ENCODE peak calls at places on chromosomes 3 and 15, in four cellular contexts. One of them, this sample, is unnamed.
A peak's percentile ranks its signal among the peaks of the same experiment; 100 is the strongest.

GRCh38 chr3:129211772-129212171 is 28.1 kb upstream of the CNBP start:
- DNase-seq in colonic mucosa: peak; percentile 93
- DNase-seq in activated T-cell treated with anti-CD3 and anti-CD28 coated beads, Interleukin-2, amount 50 U/mL, for 4 hours: no peak
- DNase-seq in Caki2: peak; percentile 98
- DNase-seq in this sample: peak; percentile 82

GRCh38 chr3:120983841-120984240 is 75.8 kb downstream of the STXBP5L start:
- DNase-seq in colonic mucosa: no peak
- DNase-seq in activated T-cell treated with anti-CD3 and anti-CD28 coated beads, Interleukin-2, amount 50 U/mL, for 4 hours: no peak
- DNase-seq in Caki2: no peak
- DNase-seq in this sample: no peak

GRCh38 chr3:72379500-72380187 is 468.6 kb downstream of the SHQ1 start:
- DNase-seq in colonic mucosa: no peak
- DNase-seq in activated T-cell treated with anti-CD3 and anti-CD28 coated beads, Interleukin-2, amount 50 U/mL, for 4 hours: no peak
- DNase-seq in Caki2: no peak
- DNase-seq in this sample: no peak

GRCh38 chr3:184282941-184283340 is 7.1 kb downstream of the ECE2 start:
- DNase-seq in colonic mucosa: no peak
- DNase-seq in activated T-cell treated with anti-CD3 and anti-CD28 coated beads, Interleukin-2, amount 50 U/mL, for 4 hours: no peak
- DNase-seq in Caki2: no peak
- DNase-seq in this sample: no peak

GRCh38 chr3:157248590-157249425 is 88.9 kb upstream of the CCNL1 start:
- DNase-seq in colonic mucosa: no peak
- DNase-seq in activated T-cell treated with anti-CD3 and anti-CD28 coated beads, Interleukin-2, amount 50 U/mL, for 4 hours: no peak
- DNase-seq in Caki2: peak; percentile 74
- DNase-seq in this sample: peak; percentile 76

GRCh38 chr3:115626006-115626409 is 2.7 kb downstream of the GAP43 start:
- DNase-seq in colonic mucosa: no peak
- DNase-seq in activated T-cell treated with anti-CD3 and anti-CD28 coated beads, Interleukin-2, amount 50 U/mL, for 4 hours: no peak
- DNase-seq in Caki2: no peak
- DNase-seq in this sample: no peak

GRCh38 chr3:118682916-118683315 is 351.7 kb downstream of the IGSF11 start:
- DNase-seq in colonic mucosa: no peak
- DNase-seq in activated T-cell treated with anti-CD3 and anti-CD28 coated beads, Interleukin-2, amount 50 U/mL, for 4 hours: no peak
- DNase-seq in Caki2: no peak
- DNase-seq in this sample: no peak

GRCh38 chr15:45084163-45084562 is 29.8 kb downstream of the DUOX2 start:
- DNase-seq in colonic mucosa: no peak
- DNase-seq in activated T-cell treated with anti-CD3 and anti-CD28 coated beads, Interleukin-2, amount 50 U/mL, for 4 hours: no peak
- DNase-seq in Caki2: no peak
- DNase-seq in this sample: no peak

GRCh38 chr3:72347819-72348319 is 500.4 kb downstream of the SHQ1 start:
- DNase-seq in colonic mucosa: peak; percentile 54
- DNase-seq in activated T-cell treated with anti-CD3 and anti-CD28 coated beads, Interleukin-2, amount 50 U/mL, for 4 hours: no peak
- DNase-seq in Caki2: no peak
- DNase-seq in this sample: no peak

GRCh38 chr3:182323898-182324297 is 469.4 kb upstream of the ATP11B start:
- DNase-seq in colonic mucosa: no peak
- DNase-seq in activated T-cell treated with anti-CD3 and anti-CD28 coated beads, Interleukin-2, amount 50 U/mL, for 4 hours: no peak
- DNase-seq in Caki2: peak; percentile 33
- DNase-seq in this sample: no peak

GRCh38 chr3:45816544-45816943 is 20.2 kb upstream of the SLC6A20 start:
- DNase-seq in colonic mucosa: no peak
- DNase-seq in activated T-cell treated with anti-CD3 and anti-CD28 coated beads, Interleukin-2, amount 50 U/mL, for 4 hours: no peak
- DNase-seq in Caki2: no peak
- DNase-seq in this sample: no peak

GRCh38 chr3:44995142-44995770 is 19.2 kb downstream of the EXOSC7 start:
- DNase-seq in colonic mucosa: no peak
- DNase-seq in activated T-cell treated with anti-CD3 and anti-CD28 coated beads, Interleukin-2, amount 50 U/mL, for 4 hours: no peak
- DNase-seq in Caki2: peak; percentile 75
- DNase-seq in this sample: no peak

GRCh38 chr3:161096771-161097367 is 8.3 kb downstream of the B3GALNT1 start:
- DNase-seq in colonic mucosa: no peak
- DNase-seq in activated T-cell treated with anti-CD3 and anti-CD28 coated beads, Interleukin-2, amount 50 U/mL, for 4 hours: peak; percentile 14
- DNase-seq in Caki2: peak; percentile 15
- DNase-seq in this sample: no peak

GRCh38 chr15:29278436-29279099 is 8.9 kb upstream of the NSMCE3 start:
- DNase-seq in colonic mucosa: no peak
- DNase-seq in activated T-cell treated with anti-CD3 and anti-CD28 coated beads, Interleukin-2, amount 50 U/mL, for 4 hours: no peak
- DNase-seq in Caki2: no peak
- DNase-seq in this sample: peak; percentile 89

GRCh38 chr15:52112203-52112750 is 298 bp downstream of the BCL2L10 start:
- DNase-seq in colonic mucosa: peak; percentile 50
- DNase-seq in activated T-cell treated with anti-CD3 and anti-CD28 coated beads, Interleukin-2, amount 50 U/mL, for 4 hours: peak; percentile 29
- DNase-seq in Caki2: no peak
- DNase-seq in this sample: no peak

GRCh38 chr15:63338170-63338569 is 43.5 kb downstream of the CA12 start:
- DNase-seq in colonic mucosa: no peak
- DNase-seq in activated T-cell treated with anti-CD3 and anti-CD28 coated beads, Interleukin-2, amount 50 U/mL, for 4 hours: no peak
- DNase-seq in Caki2: no peak
- DNase-seq in this sample: peak; percentile 82

GRCh38 chr15:52392008-52392687 is 96.5 kb upstream of the MYO5C start:
- DNase-seq in colonic mucosa: no peak
- DNase-seq in activated T-cell treated with anti-CD3 and anti-CD28 coated beads, Interleukin-2, amount 50 U/mL, for 4 hours: no peak
- DNase-seq in Caki2: peak; percentile 30
- DNase-seq in this sample: peak; percentile 41

GRCh38 chr3:51985063-51985462 is 1.7 kb downstream of the ACY1 start:
- DNase-seq in colonic mucosa: no peak
- DNase-seq in activated T-cell treated with anti-CD3 and anti-CD28 coated beads, Interleukin-2, amount 50 U/mL, for 4 hours: no peak
- DNase-seq in Caki2: no peak
- DNase-seq in this sample: no peak

GRCh38 chr3:77412591-77412990 is 372.7 kb downstream of the ROBO2 start:
- DNase-seq in colonic mucosa: no peak
- DNase-seq in activated T-cell treated with anti-CD3 and anti-CD28 coated beads, Interleukin-2, amount 50 U/mL, for 4 hours: no peak
- DNase-seq in Caki2: no peak
- DNase-seq in this sample: no peak

GRCh38 chr3:192850501-192850981 is 67.1 kb downstream of the MB21D2 start:
- DNase-seq in colonic mucosa: peak; percentile 76
- DNase-seq in activated T-cell treated with anti-CD3 and anti-CD28 coated beads, Interleukin-2, amount 50 U/mL, for 4 hours: peak; percentile 18
- DNase-seq in Caki2: peak; percentile 21
- DNase-seq in this sample: no peak

GRCh38 chr15:59501531-59502113 is 63.6 kb downstream of the FAM81A start:
- DNase-seq in colonic mucosa: peak; percentile 58
- DNase-seq in activated T-cell treated with anti-CD3 and anti-CD28 coated beads, Interleukin-2, amount 50 U/mL, for 4 hours: no peak
- DNase-seq in Caki2: peak; percentile 20
- DNase-seq in this sample: no peak

GRCh38 chr3:183300996-183301562 is 48.0 kb downstream of the B3GNT5 start:
- DNase-seq in colonic mucosa: no peak
- DNase-seq in activated T-cell treated with anti-CD3 and anti-CD28 coated beads, Interleukin-2, amount 50 U/mL, for 4 hours: no peak
- DNase-seq in Caki2: peak; percentile 39
- DNase-seq in this sample: no peak

GRCh38 chr3:170055209-170055608 is 17.4 kb downstream of the GPR160 start:
- DNase-seq in colonic mucosa: no peak
- DNase-seq in activated T-cell treated with anti-CD3 and anti-CD28 coated beads, Interleukin-2, amount 50 U/mL, for 4 hours: no peak
- DNase-seq in Caki2: peak; percentile 76
- DNase-seq in this sample: peak; percentile 88

GRCh38 chr15:75693501-75694240 is 19.0 kb downstream of the CSPG4 start:
- DNase-seq in colonic mucosa: no peak
- DNase-seq in activated T-cell treated with anti-CD3 and anti-CD28 coated beads, Interleukin-2, amount 50 U/mL, for 4 hours: no peak
- DNase-seq in Caki2: no peak
- DNase-seq in this sample: no peak

GRCh38 chr3:9109570-9109914 is 139.9 kb downstream of the SRGAP3 start:
- DNase-seq in colonic mucosa: no peak
- DNase-seq in activated T-cell treated with anti-CD3 and anti-CD28 coated beads, Interleukin-2, amount 50 U/mL, for 4 hours: no peak
- DNase-seq in Caki2: peak; percentile 30
- DNase-seq in this sample: peak; percentile 9

GRCh38 chr3:178304758-178305157 is 231.5 kb upstream of the KCNMB2 start:
- DNase-seq in colonic mucosa: no peak
- DNase-seq in activated T-cell treated with anti-CD3 and anti-CD28 coated beads, Interleukin-2, amount 50 U/mL, for 4 hours: no peak
- DNase-seq in Caki2: no peak
- DNase-seq in this sample: peak; percentile 67

GRCh38 chr3:58164199-58164879 is 46.4 kb downstream of the DNASE1L3 start:
- DNase-seq in colonic mucosa: peak; percentile 63
- DNase-seq in activated T-cell treated with anti-CD3 and anti-CD28 coated beads, Interleukin-2, amount 50 U/mL, for 4 hours: no peak
- DNase-seq in Caki2: no peak
- DNase-seq in this sample: no peak

GRCh38 chr15:98923159-98923558 is 84.4 kb downstream of the PGPEP1L start:
- DNase-seq in colonic mucosa: no peak
- DNase-seq in activated T-cell treated with anti-CD3 and anti-CD28 coated beads, Interleukin-2, amount 50 U/mL, for 4 hours: no peak
- DNase-seq in Caki2: no peak
- DNase-seq in this sample: no peak

GRCh38 chr3:188687389-188687788 is 484.4 kb upstream of the TPRG1 start:
- DNase-seq in colonic mucosa: no peak
- DNase-seq in activated T-cell treated with anti-CD3 and anti-CD28 coated beads, Interleukin-2, amount 50 U/mL, for 4 hours: no peak
- DNase-seq in Caki2: peak; percentile 80
- DNase-seq in this sample: peak; percentile 81

GRCh38 chr3:81968628-81969027 is 207.2 kb upstream of the GBE1 start:
- DNase-seq in colonic mucosa: no peak
- DNase-seq in activated T-cell treated with anti-CD3 and anti-CD28 coated beads, Interleukin-2, amount 50 U/mL, for 4 hours: no peak
- DNase-seq in Caki2: no peak
- DNase-seq in this sample: peak; percentile 12

GRCh38 chr15:96342611-96343528 is 12.4 kb downstream of the NR2F2 start:
- DNase-seq in colonic mucosa: peak; percentile 22
- DNase-seq in activated T-cell treated with anti-CD3 and anti-CD28 coated beads, Interleukin-2, amount 50 U/mL, for 4 hours: no peak
- DNase-seq in Caki2: no peak
- DNase-seq in this sample: no peak

GRCh38 chr3:71515640-71516383 is 67.7 kb downstream of the FOXP1 start:
- DNase-seq in colonic mucosa: no peak
- DNase-seq in activated T-cell treated with anti-CD3 and anti-CD28 coated beads, Interleukin-2, amount 50 U/mL, for 4 hours: no peak
- DNase-seq in Caki2: no peak
- DNase-seq in this sample: no peak

GRCh38 chr15:21267686-21268395 is 172.5 kb downstream of the POTEB3 start:
- DNase-seq in colonic mucosa: no peak
- DNase-seq in activated T-cell treated with anti-CD3 and anti-CD28 coated beads, Interleukin-2, amount 50 U/mL, for 4 hours: no peak
- DNase-seq in Caki2: no peak
- DNase-seq in this sample: no peak

GRCh38 chr3:114624676-114625181 is 330.9 kb downstream of the TIGIT start:
- DNase-seq in colonic mucosa: peak; percentile 58
- DNase-seq in activated T-cell treated with anti-CD3 and anti-CD28 coated beads, Interleukin-2, amount 50 U/mL, for 4 hours: no peak
- DNase-seq in Caki2: peak; percentile 85
- DNase-seq in this sample: peak; percentile 98

GRCh38 chr3:133301194-133301593 is 98.7 kb upstream of the BFSP2 start:
- DNase-seq in colonic mucosa: no peak
- DNase-seq in activated T-cell treated with anti-CD3 and anti-CD28 coated beads, Interleukin-2, amount 50 U/mL, for 4 hours: no peak
- DNase-seq in Caki2: no peak
- DNase-seq in this sample: peak; percentile 77

GRCh38 chr3:36679384-36680200 is 84.8 kb downstream of the DCLK3 start:
- DNase-seq in colonic mucosa: no peak
- DNase-seq in activated T-cell treated with anti-CD3 and anti-CD28 coated beads, Interleukin-2, amount 50 U/mL, for 4 hours: no peak
- DNase-seq in Caki2: no peak
- DNase-seq in this sample: peak; percentile 64

GRCh38 chr15:84953136-84953535 is 28.5 kb upstream of the PDE8A start:
- DNase-seq in colonic mucosa: no peak
- DNase-seq in activated T-cell treated with anti-CD3 and anti-CD28 coated beads, Interleukin-2, amount 50 U/mL, for 4 hours: no peak
- DNase-seq in Caki2: no peak
- DNase-seq in this sample: no peak